ENCODE peak calls at places on chromosomes 12 and 14, in six cellular contexts. D is GOT3; Q is naive thymus-derived CD8-positive, alpha-beta T cell; U is psoas muscle; L is stimulated activated naive B cell treated with anti-CD40 and anti-IgM and Interleukin-4, amounts not matched to agents 10 μg/mL and 1 μg/mL and 100 μg/mL, for 72 hours; K is HCEC 1CT. T is an unnamed sample.

GRCh38 chr12:88597361-88597760 is 17.1 kb upstream of the KITLG start:
- DNase-seq in D (no peak), K (no peak), Q (no peak), L (no peak), U (no peak), T (no peak)

GRCh38 chr14:81323621-81324400 is 76.3 kb downstream of the STON2 start:
- DNase-seq in Q (no peak), D (no peak), U (no peak), L (no peak), K (no peak), T (no peak)

GRCh38 chr12:57813111-57813970 is 5.2 kb downstream of the AVIL start:
- DNase-seq in K (no peak), U (no peak), D (no peak), L (no peak), Q (no peak), T (no peak)

GRCh38 chr14:55807059-55807499 is 227.1 kb downstream of the KTN1 start:
- DNase-seq in U (peak; percentile 77), Q (peak; percentile 86), L (peak; percentile 5), K (no peak), D (no peak), T (peak; percentile 88)

GRCh38 chr14:106845286-106846087 is 1319.1 kb downstream of the TMEM121 start:
- DNase-seq in U (no peak), L (peak; percentile 69), D (no peak), K (peak; percentile 9), Q (peak; percentile 77), T (peak; percentile 15)

GRCh38 chr12:58496411-58496810 is 423.9 kb downstream of the LRIG3 start:
- DNase-seq in U (no peak), Q (no peak), L (no peak), K (no peak), D (no peak), T (no peak)

GRCh38 chr12:5232826-5233500 is 189.3 kb downstream of the KCNA5 start:
- DNase-seq in Q (no peak), L (no peak), K (no peak), D (no peak), U (no peak), T (no peak)

GRCh38 chr12:92608418-92609091 is 94.2 kb upstream of the PLEKHG7 start:
- DNase-seq in Q (no peak), L (no peak), K (peak; percentile 60), U (no peak), D (no peak), T (no peak)

GRCh38 chr12:131210506-131211278 is 257.0 kb downstream of the ADGRD1 start:
- DNase-seq in D (no peak), K (no peak), L (no peak), U (no peak), Q (no peak), T (no peak)

GRCh38 chr14:76923422-76924362 is 97.5 kb downstream of the LRRC74A start:
- DNase-seq in D (no peak), K (no peak), Q (no peak), L (no peak), U (no peak), T (no peak)

GRCh38 chr12:93847517-93848452 is 170.6 kb downstream of the CRADD start:
- DNase-seq in L (peak; percentile 16), K (no peak), U (no peak), D (no peak), Q (no peak), T (no peak)

GRCh38 chr12:110765144-110765543 is 22.5 kb upstream of the PPP1CC start:
- DNase-seq in K (no peak), L (no peak), U (no peak), D (no peak), Q (no peak), T (no peak)

GRCh38 chr12:96237465-96238077 is 43.4 kb downstream of the ELK3 start:
- DNase-seq in D (no peak), L (no peak), U (peak; percentile 71), Q (no peak), K (peak; percentile 91), T (peak; percentile 65)

GRCh38 chr14:32662234-32662633 is 276.4 kb upstream of the NPAS3 start:
- DNase-seq in U (no peak), D (no peak), L (no peak), K (peak; percentile 27), Q (no peak), T (no peak)

GRCh38 chr12:42584539-42585174 is 4.9 kb downstream of the PRICKLE1 start:
- DNase-seq in Q (no peak), U (no peak), K (no peak), L (no peak), D (no peak), T (no peak)

GRCh38 chr12:118023461-118023860 is 7.0 kb downstream of the RFC5 start:
- DNase-seq in U (no peak), Q (no peak), D (no peak), K (no peak), L (no peak), T (no peak)

GRCh38 chr12:112616469-112617190 is 174.9 kb upstream of the RPH3A start:
- DNase-seq in L (no peak), U (no peak), K (no peak), D (no peak), Q (no peak), T (no peak)

GRCh38 chr14:52033131-52033642 is 35.7 kb downstream of the NID2 start:
- DNase-seq in U (no peak), K (peak; percentile 43), Q (no peak), L (no peak), D (no peak), T (no peak)

GRCh38 chr12:43893670-43894069 is 57.8 kb downstream of the TMEM117 start:
- DNase-seq in Q (no peak), D (no peak), K (peak; percentile 61), L (no peak), U (no peak), T (no peak)

GRCh38 chr12:121786441-121786825 is 7.1 kb downstream of the RHOF start:
- DNase-seq in Q (peak; percentile 77), L (no peak), K (peak; percentile 95), U (peak; percentile 82), D (peak; percentile 52), T (peak; percentile 57)

GRCh38 chr14:91911474-91912032 is 35.9 kb downstream of the FBLN5 start:
- DNase-seq in K (no peak), L (peak; percentile 12), Q (peak; percentile 73), U (no peak), D (no peak), T (peak; percentile 56)

GRCh38 chr14:50726372-50727107 is 58.4 kb upstream of the SAV1 start:
- DNase-seq in U (no peak), K (peak; percentile 96), Q (no peak), D (no peak), L (no peak), T (peak; percentile 50)

GRCh38 chr12:25792031-25792430 is 166.5 kb upstream of the RASSF8 start:
- DNase-seq in Q (no peak), K (peak; percentile 48), L (no peak), U (no peak), D (no peak), T (no peak)

GRCh38 chr14:54025661-54026060 is 69.0 kb upstream of the BMP4 start:
- DNase-seq in K (peak; percentile 38), Q (no peak), D (no peak), L (no peak), U (no peak), T (no peak)

GRCh38 chr12:115623764-115624334 is 653.6 kb downstream of the MED13L start:
- DNase-seq in Q (no peak), L (no peak), D (no peak), K (no peak), U (peak; percentile 67), T (no peak)

GRCh38 chr12:42299392-42300308 is 26.2 kb downstream of the ZCRB1 start:
- DNase-seq in U (no peak), Q (no peak), D (no peak), K (peak; percentile 43), L (peak; percentile 64), T (no peak)

GRCh38 chr14:31949709-31950108 is 127.4 kb upstream of the ARHGAP5 start:
- DNase-seq in Q (no peak), L (no peak), K (peak; percentile 56), D (no peak), U (no peak), T (no peak)

GRCh38 chr14:63468273-63468672 is 74.9 kb downstream of the PPP2R5E start:
- DNase-seq in D (no peak), K (no peak), L (no peak), U (no peak), Q (no peak), T (no peak)

GRCh38 chr12:51970904-51971646 is 19.6 kb downstream of the ACVR1B start:
- DNase-seq in D (no peak), U (no peak), L (peak; percentile 50), K (peak; percentile 43), Q (no peak), T (peak; percentile 55)

GRCh38 chr14:46488374-46488773 is 163.2 kb downstream of the RPL10L start:
- DNase-seq in L (no peak), U (no peak), D (no peak), K (no peak), Q (no peak), T (no peak)

GRCh38 chr14:74641581-74641980 is 29.5 kb upstream of the LTBP2 start:
- DNase-seq in D (no peak), K (no peak), Q (no peak), L (no peak), U (no peak), T (no peak)

GRCh38 chr12:52084491-52085231 is 5.2 kb downstream of the SMIM41 start:
- DNase-seq in Q (no peak), K (no peak), D (no peak), U (no peak), L (no peak), T (no peak)

GRCh38 chr12:121582583-121583333 is 1.9 kb upstream of the KDM2B start:
- DNase-seq in Q (no peak), U (no peak), D (no peak), K (no peak), L (no peak), T (no peak)

T was measured in central memory CD4-positive, alpha-beta T cell.